ENCODE peak calls at places on chromosomes 1 and 21, in seven cellular contexts. R is fibroblast of mammary gland; U is PC-3; O is CD4-positive, alpha-beta memory T cell; V is adrenal gland; G is Caco-2; A is brain microvascular endothelial cell. J is an unnamed sample.
A peak's percentile ranks its signal among the peaks of the same experiment; 100 is the strongest.

GRCh38 chr1:31065310-31066217 is at the start of gene PUM1:
- DNase-seq in R (peak; percentile 95), U (peak; percentile 98), O (peak; percentile 98), V (peak; percentile 99), G (peak; percentile 97), A (peak; percentile 96), J (peak; percentile 100)

GRCh38 chr1:87449348-87449963 is 120.8 kb downstream of the LMO4 start:
- DNase-seq in R (peak; percentile 40), U (peak; percentile 30), O (peak; percentile 46), V (no peak), G (no peak), A (no peak), J (no peak)

GRCh38 chr1:231665046-231665445 is 38.5 kb downstream of the DISC1 start:
- DNase-seq in R (no peak), U (no peak), O (no peak), V (no peak), G (no peak), A (no peak), J (no peak)

GRCh38 chr1:46202975-46203737 is at the start of gene LURAP1:
- DNase-seq in R (peak; percentile 86), U (no peak), O (peak; percentile 15), V (peak; percentile 55), G (peak; percentile 29), A (peak; percentile 34), J (peak; percentile 38)

GRCh38 chr1:200518524-200518923 is 102.0 kb downstream of the KIF14 start:
- DNase-seq in R (no peak), U (no peak), O (no peak), V (no peak), G (no peak), A (no peak), J (no peak)

GRCh38 chr1:53346007-53346813 is 18.3 kb upstream of the LRP8 start:
- DNase-seq in R (no peak), U (no peak), O (no peak), V (peak; percentile 2), G (no peak), A (no peak), J (peak; percentile 4)

GRCh38 chr1:18856435-18856834 is 3.0 kb downstream of the TAS1R2 start:
- DNase-seq in R (no peak), U (no peak), O (no peak), V (no peak), G (no peak), A (no peak), J (no peak)

GRCh38 chr1:48701445-48701844 is 75.2 kb downstream of the BEND5 start:
- DNase-seq in R (no peak), U (no peak), O (no peak), V (no peak), G (no peak), A (no peak), J (no peak)

GRCh38 chr1:179251675-179252074 is 22.2 kb upstream of the ABL2 start:
- DNase-seq in R (peak; percentile 63), U (peak; percentile 44), O (peak; percentile 11), V (peak; percentile 20), G (peak; percentile 52), A (peak; percentile 38), J (peak; percentile 42)

GRCh38 chr1:23756676-23757075 is 13.4 kb downstream of the ELOA start:
- DNase-seq in R (peak; percentile 74), U (peak; percentile 32), O (no peak), V (peak; percentile 35), G (no peak), A (peak; percentile 80), J (no peak)

GRCh38 chr21:42461881-42462877 is 33.8 kb downstream of the RSPH1 start:
- DNase-seq in R (no peak), U (no peak), O (no peak), V (peak; percentile 7), G (no peak), A (no peak), J (no peak)

GRCh38 chr1:204921855-204922516 is 51.3 kb downstream of the NFASC start:
- DNase-seq in R (no peak), U (no peak), O (no peak), V (no peak), G (no peak), A (no peak), J (no peak)

GRCh38 chr1:207454046-207454964 is at the start of gene CR2:
- DNase-seq in R (no peak), U (no peak), O (peak; percentile 29), V (peak; percentile 17), G (peak; percentile 77), A (no peak), J (no peak)

GRCh38 chr21:33783173-33783572 is 132.4 kb downstream of the ATP5PO start:
- DNase-seq in R (no peak), U (no peak), O (no peak), V (no peak), G (no peak), A (no peak), J (no peak)

GRCh38 chr1:58905628-58906256 is 121.9 kb upstream of the JUN start:
- DNase-seq in R (no peak), U (no peak), O (no peak), V (no peak), G (no peak), A (no peak), J (no peak)

GRCh38 chr21:20253261-20253660 is 744.9 kb upstream of the NCAM2 start:
- DNase-seq in R (no peak), U (no peak), O (no peak), V (no peak), G (no peak), A (no peak), J (no peak)

GRCh38 chr1:10399487-10399917 is 638 bp downstream of the PGD start:
- DNase-seq in R (peak; percentile 55), U (no peak), O (no peak), V (peak; percentile 36), G (no peak), A (peak; percentile 42), J (no peak)

GRCh38 chr1:60169206-60169605 is 95.6 kb upstream of the C1orf87 start:
- DNase-seq in R (peak; percentile 59), U (no peak), O (no peak), V (no peak), G (no peak), A (peak; percentile 63), J (no peak)

GRCh38 chr21:26405735-26406361 is 167.2 kb downstream of the CYYR1 start:
- DNase-seq in R (peak; percentile 85), U (peak; percentile 88), O (no peak), V (peak; percentile 19), G (no peak), A (peak; percentile 84), J (peak; percentile 56)

GRCh38 chr1:220007438-220007837 is 38.9 kb downstream of the EPRS1 start:
- DNase-seq in R (peak; percentile 4), U (no peak), O (no peak), V (no peak), G (no peak), A (no peak), J (no peak)

GRCh38 chr1:180598333-180598979 is 33.4 kb upstream of the XPR1 start:
- DNase-seq in R (no peak), U (no peak), O (no peak), V (no peak), G (peak; percentile 67), A (no peak), J (no peak)

DNA sequence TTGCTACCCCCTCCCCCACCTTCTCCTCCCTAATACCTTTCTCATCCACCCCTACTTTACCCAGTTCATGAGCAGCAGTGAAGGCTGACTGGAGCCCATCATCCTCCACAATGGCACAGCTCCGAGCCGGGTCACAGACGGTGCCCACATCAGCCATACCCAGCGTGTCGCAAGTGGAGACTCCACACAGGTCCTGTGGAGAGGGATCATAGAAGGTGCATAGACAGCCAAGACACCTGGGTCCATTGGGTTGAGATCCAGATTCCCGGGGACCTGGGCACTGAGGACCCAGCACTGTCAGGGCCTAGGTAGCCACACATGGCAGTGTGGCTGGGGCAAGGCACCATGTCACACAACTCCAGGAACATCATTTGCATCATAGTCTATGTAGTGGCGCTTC is 2.7 kb downstream of the ADAMTS4 start:
- DNase-seq in R (no peak), U (no peak), O (no peak), V (no peak), G (no peak), A (no peak), J (no peak)
- H3K4me3 ChIP-seq in R (peak overlapping the region; percentile 85), U (no peak overlapping the region), O (no peak overlapping the region), V (no peak overlapping the region), G (no peak overlapping the region), A (peak overlapping the region; percentile 12), J (no peak overlapping the region)

GRCh38 chr1:27557596-27558340 is 46.2 kb downstream of the AHDC1 start:
- DNase-seq in R (no peak), U (peak; percentile 88), O (no peak), V (no peak), G (peak; percentile 42), A (no peak), J (no peak)
- H3K4me3 ChIP-seq in R (no peak overlapping the region), U (no peak overlapping the region), O (no peak overlapping the region), V (no peak overlapping the region), G (no peak overlapping the region), A (no peak overlapping the region), J (no peak overlapping the region)

GRCh38 chr1:6569033-6569432 is 10.8 kb upstream of the ZBTB48 start:
- DNase-seq in R (no peak), U (no peak), O (no peak), V (no peak), G (no peak), A (no peak), J (no peak)
- H3K4me3 ChIP-seq in R (no peak overlapping the region), U (no peak overlapping the region), O (no peak overlapping the region), V (no peak overlapping the region), G (no peak overlapping the region), A (no peak overlapping the region), J (no peak overlapping the region)

GRCh38 chr1:77538956-77539509 is 143.4 kb downstream of the ZZZ3 start:
- DNase-seq in R (peak; percentile 96), U (peak; percentile 80), O (no peak), V (no peak), G (no peak), A (peak; percentile 83), J (no peak)

GRCh38 chr1:77536813-77537212 is 145.6 kb downstream of the ZZZ3 start:
- DNase-seq in R (peak; percentile 99), U (peak; percentile 98), O (no peak), V (no peak), G (no peak), A (peak; percentile 89), J (no peak)

GRCh38 chr1:77540501-77541161 is 141.8 kb downstream of the ZZZ3 start:
- DNase-seq in R (peak; percentile 98), U (peak; percentile 86), O (no peak), V (no peak), G (no peak), A (peak; percentile 43), J (no peak)

GRCh38 chr1:77541162-77541545 is 141.3 kb downstream of the ZZZ3 start:
- DNase-seq in R (no peak), U (no peak), O (no peak), V (no peak), G (no peak), A (no peak), J (no peak)

DNA sequence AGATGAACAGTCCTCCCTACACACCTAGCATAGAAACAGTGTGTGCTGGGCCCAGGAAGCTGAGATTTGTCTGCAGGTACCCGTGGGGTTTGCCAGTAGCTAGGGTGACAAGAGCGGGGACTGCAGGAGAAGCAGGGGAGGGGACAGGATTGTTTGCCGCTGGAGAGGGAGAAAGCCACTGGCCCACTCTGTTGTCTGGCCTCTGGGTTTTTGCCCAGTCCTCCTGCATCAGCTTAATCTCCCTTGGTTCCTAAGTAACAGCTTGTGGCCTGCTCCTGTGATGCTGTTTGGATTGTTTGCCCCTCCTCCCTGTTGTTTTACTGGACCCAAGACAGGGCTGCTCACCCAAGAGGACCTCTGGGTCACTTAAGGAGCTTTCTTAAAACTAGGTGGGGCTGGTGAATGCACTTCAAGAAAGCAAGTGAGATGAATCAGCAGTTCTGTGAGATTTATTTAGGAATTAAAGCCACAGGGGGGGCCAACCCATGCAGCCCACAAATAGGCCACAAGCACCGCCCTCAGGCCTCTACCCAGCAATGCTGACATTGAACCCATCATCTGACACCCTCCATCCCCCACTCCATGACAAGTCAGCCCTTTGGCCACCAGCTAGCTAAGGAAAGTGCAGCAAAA is 142.8 kb downstream of the ZZZ3 start:
- DNase-seq in R (peak; percentile 99), U (peak; percentile 94), O (no peak), V (no peak), G (no peak), A (peak; percentile 70), J (no peak)
- H3K4me3 ChIP-seq in R (peak overlapping the region; percentile 23), U (peak overlapping the region; percentile 42), O (no peak overlapping the region), V (no peak overlapping the region), G (no peak overlapping the region), A (no peak overlapping the region), J (no peak overlapping the region)

J was measured in HAP-1.